ENCODE peak calls at places on chromosomes 1 and 21, in four cellular contexts. One of them, this sample, is unnamed.
A peak's percentile ranks its signal among the peaks of the same experiment; 100 is the strongest.

GRCh38 chr1:111222308-111223125 is 5.0 kb upstream of the CHI3L2 start:
- DNase-seq in breast epithelium: peak; percentile 78
- DNase-seq in HCT116: peak; percentile 70
- DNase-seq in HL-60: peak; percentile 62
- DNase-seq in this sample: no peak

GRCh38 chr1:168893359-168893791 is 164.4 kb upstream of the DPT start:
- DNase-seq in breast epithelium: no peak
- DNase-seq in HCT116: no peak
- DNase-seq in HL-60: no peak
- DNase-seq in this sample: no peak

GRCh38 chr1:150813028-150813707 is 5.1 kb upstream of the CTSK start:
- DNase-seq in breast epithelium: peak; percentile 73
- DNase-seq in HCT116: peak; percentile 16
- DNase-seq in HL-60: no peak
- DNase-seq in this sample: no peak

GRCh38 chr1:109368464-109368863 is 29.3 kb downstream of the SORT1 start:
- DNase-seq in breast epithelium: no peak
- DNase-seq in HCT116: no peak
- DNase-seq in HL-60: no peak
- DNase-seq in this sample: no peak

GRCh38 chr1:198860371-198860770 is 221.5 kb downstream of the PTPRC start:
- DNase-seq in breast epithelium: no peak
- DNase-seq in HCT116: no peak
- DNase-seq in HL-60: no peak
- DNase-seq in this sample: no peak

GRCh38 chr1:204264805-204265204 is 51.0 kb upstream of the GOLT1A start:
- DNase-seq in breast epithelium: no peak
- DNase-seq in HCT116: no peak
- DNase-seq in HL-60: no peak
- DNase-seq in this sample: no peak

GRCh38 chr1:197908695-197909336 is 6.4 kb downstream of the C1orf53 start:
- DNase-seq in breast epithelium: no peak
- DNase-seq in HCT116: no peak
- DNase-seq in HL-60: no peak
- DNase-seq in this sample: no peak

GRCh38 chr1:229597877-229598276 is 28.0 kb downstream of the TAF5L start:
- DNase-seq in breast epithelium: no peak
- DNase-seq in HCT116: no peak
- DNase-seq in HL-60: no peak
- DNase-seq in this sample: no peak

GRCh38 chr1:207815913-207816312 is 64.1 kb downstream of the CD46 start:
- DNase-seq in breast epithelium: no peak
- DNase-seq in HCT116: no peak
- DNase-seq in HL-60: no peak
- DNase-seq in this sample: no peak

GRCh38 chr1:115135681-115136080 is 46.4 kb upstream of the TSPAN2 start:
- DNase-seq in breast epithelium: no peak
- DNase-seq in HCT116: no peak
- DNase-seq in HL-60: no peak
- DNase-seq in this sample: no peak

GRCh38 chr1:8903908-8904650 is 25.6 kb upstream of the ENO1 start:
- DNase-seq in breast epithelium: peak; percentile 81
- DNase-seq in HCT116: no peak
- DNase-seq in HL-60: no peak
- DNase-seq in this sample: no peak

GRCh38 chr1:165501975-165502358 is 41.8 kb upstream of the LRRC52 start:
- DNase-seq in breast epithelium: no peak
- DNase-seq in HCT116: no peak
- DNase-seq in HL-60: no peak
- DNase-seq in this sample: no peak

GRCh38 chr1:206892351-206892984 is 4.8 kb upstream of the IL24 start:
- DNase-seq in breast epithelium: no peak
- DNase-seq in HCT116: no peak
- DNase-seq in HL-60: no peak
- DNase-seq in this sample: no peak

GRCh38 chr21:46253610-46254124 is 25.1 kb upstream of the LSS start:
- DNase-seq in breast epithelium: no peak
- DNase-seq in HCT116: no peak
- DNase-seq in HL-60: peak; percentile 20
- DNase-seq in this sample: no peak

GRCh38 chr1:228918335-228918734 is 183.1 kb downstream of the RHOU start:
- DNase-seq in breast epithelium: no peak
- DNase-seq in HCT116: no peak
- DNase-seq in HL-60: no peak
- DNase-seq in this sample: no peak

GRCh38 chr1:43990271-43991199 is 864 bp upstream of the CCDC24 start:
- DNase-seq in breast epithelium: no peak
- DNase-seq in HCT116: no peak
- DNase-seq in HL-60: no peak
- DNase-seq in this sample: no peak

GRCh38 chr1:30518696-30519095 is 204.7 kb downstream of the MATN1 start:
- DNase-seq in breast epithelium: peak; percentile 34
- DNase-seq in HCT116: no peak
- DNase-seq in HL-60: no peak
- DNase-seq in this sample: no peak

GRCh38 chr1:154847891-154848290 is 22.2 kb downstream of the KCNN3 start:
- DNase-seq in breast epithelium: no peak
- DNase-seq in HCT116: no peak
- DNase-seq in HL-60: no peak
- DNase-seq in this sample: no peak

GRCh38 chr1:30479576-30479975 is 243.8 kb downstream of the MATN1 start:
- DNase-seq in breast epithelium: no peak
- DNase-seq in HCT116: no peak
- DNase-seq in HL-60: no peak
- DNase-seq in this sample: no peak

GRCh38 chr1:243234978-243235657 is 20.0 kb downstream of the CEP170 start:
- DNase-seq in breast epithelium: no peak
- DNase-seq in HCT116: no peak
- DNase-seq in HL-60: no peak
- DNase-seq in this sample: no peak

GRCh38 chr1:205775717-205776056 is 405 bp upstream of the RAB29 start:
- DNase-seq in breast epithelium: no peak
- DNase-seq in HCT116: no peak
- DNase-seq in HL-60: peak; percentile 28
- DNase-seq in this sample: no peak

GRCh38 chr1:152166966-152167365 is 7.9 kb upstream of the RPTN start:
- DNase-seq in breast epithelium: no peak
- DNase-seq in HCT116: no peak
- DNase-seq in HL-60: no peak
- DNase-seq in this sample: no peak

GRCh38 chr1:42017730-42018129 is 99.0 kb upstream of the HIVEP3 start:
- DNase-seq in breast epithelium: no peak
- DNase-seq in HCT116: no peak
- DNase-seq in HL-60: no peak
- DNase-seq in this sample: no peak

GRCh38 chr1:155207578-155208405 is at the start of gene THBS3:
- DNase-seq in breast epithelium: no peak
- DNase-seq in HCT116: no peak
- DNase-seq in HL-60: no peak
- DNase-seq in this sample: no peak

GRCh38 chr21:28421716-28422480 is 570.8 kb downstream of the LTN1 start:
- DNase-seq in breast epithelium: no peak
- DNase-seq in HCT116: no peak
- DNase-seq in HL-60: no peak
- DNase-seq in this sample: no peak

GRCh38 chr1:20375563-20375962 is 84.9 kb downstream of the VWA5B1 start:
- DNase-seq in breast epithelium: no peak
- DNase-seq in HCT116: no peak
- DNase-seq in HL-60: no peak
- DNase-seq in this sample: no peak

GRCh38 chr21:26136686-26137085 is 33.9 kb downstream of the APP start:
- DNase-seq in breast epithelium: no peak
- DNase-seq in HCT116: no peak
- DNase-seq in HL-60: no peak
- DNase-seq in this sample: no peak

GRCh38 chr1:6906783-6907182 is 121.5 kb downstream of the CAMTA1 start:
- DNase-seq in breast epithelium: no peak
- DNase-seq in HCT116: no peak
- DNase-seq in HL-60: no peak
- DNase-seq in this sample: no peak

GRCh38 chr1:55636691-55637090 is 421.5 kb upstream of the USP24 start:
- DNase-seq in breast epithelium: no peak
- DNase-seq in HCT116: no peak
- DNase-seq in HL-60: no peak
- DNase-seq in this sample: no peak

GRCh38 chr1:182484531-182485257 is 34.7 kb downstream of the RGSL1 start:
- DNase-seq in breast epithelium: no peak
- DNase-seq in HCT116: peak; percentile 16
- DNase-seq in HL-60: peak; percentile 99
- DNase-seq in this sample: no peak

GRCh38 chr1:15820478-15820877 is 13.0 kb upstream of the UQCRHL start:
- DNase-seq in breast epithelium: no peak
- DNase-seq in HCT116: no peak
- DNase-seq in HL-60: no peak
- DNase-seq in this sample: no peak

GRCh38 chr1:212030936-212031528 is 4.3 kb downstream of the INTS7 start:
- DNase-seq in breast epithelium: no peak
- DNase-seq in HCT116: peak; percentile 51
- DNase-seq in HL-60: no peak
- DNase-seq in this sample: no peak

GRCh38 chr1:223846668-223847007 is 891 bp upstream of the TP53BP2 start:
- DNase-seq in breast epithelium: no peak
- DNase-seq in HCT116: no peak
- DNase-seq in HL-60: no peak
- DNase-seq in this sample: no peak

GRCh38 chr1:113534875-113535274 is 144.6 kb downstream of the MAGI3 start:
- DNase-seq in breast epithelium: no peak
- DNase-seq in HCT116: no peak
- DNase-seq in HL-60: no peak
- DNase-seq in this sample: no peak
- TF ChIP-seq POLR2AphosphoS5 in breast epithelium: no peak
- TF ChIP-seq POLR2AphosphoS5 in HCT116: no peak
- TF ChIP-seq POLR2AphosphoS5 in HL-60: no peak
- TF ChIP-seq POLR2AphosphoS5 in this sample: no peak

GRCh38 chr21:39006653-39007417 is 176.4 kb downstream of the PSMG1 start:
- DNase-seq in breast epithelium: no peak
- DNase-seq in HCT116: no peak
- DNase-seq in HL-60: no peak
- DNase-seq in this sample: no peak
- H3K4me3 ChIP-seq in breast epithelium: no peak overlapping the region
- H3K4me3 ChIP-seq in HCT116: no peak overlapping the region
- H3K4me3 ChIP-seq in HL-60: no peak overlapping the region
- H3K4me3 ChIP-seq in this sample: no peak overlapping the region

DNA sequence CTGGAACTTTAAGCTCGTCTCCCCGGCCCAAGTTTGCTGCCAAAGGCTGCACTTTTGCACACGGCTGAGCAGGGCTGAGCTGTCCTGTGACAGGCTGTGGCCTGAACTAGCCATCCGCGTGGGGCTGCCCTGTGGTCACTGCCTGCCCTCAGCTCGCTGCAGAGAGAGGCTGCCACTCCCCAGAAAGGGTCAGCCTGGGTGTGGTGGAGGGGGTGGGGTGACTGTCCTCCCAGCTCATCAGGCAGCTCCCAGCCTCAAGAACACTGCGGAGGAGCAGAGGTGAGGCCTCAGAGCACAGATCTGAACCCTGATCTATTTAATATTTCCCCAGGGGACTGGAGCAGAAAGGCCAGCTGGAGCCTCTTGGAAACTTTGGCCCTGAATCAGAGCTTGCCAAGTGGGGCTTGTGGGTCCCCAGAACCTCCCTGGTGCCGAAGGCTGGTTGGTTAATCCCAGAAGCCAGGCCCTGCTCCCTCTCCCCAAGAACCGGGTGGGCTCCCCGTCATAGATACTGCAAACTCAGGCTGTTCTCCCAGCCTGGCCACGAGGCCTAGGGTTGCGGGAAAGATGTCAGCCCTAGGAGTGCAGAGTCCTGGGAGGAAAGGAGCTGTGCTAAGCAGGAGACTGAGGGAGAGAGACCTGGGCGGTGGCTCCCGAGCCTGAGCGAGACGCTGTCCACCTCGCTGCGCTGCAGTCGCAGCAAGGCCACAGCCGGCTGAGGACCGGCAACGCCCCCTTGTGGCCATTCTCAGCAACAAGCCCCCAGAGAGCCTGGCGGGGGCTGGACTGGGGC is 125.1 kb upstream of the IPO9 start:
- DNase-seq in breast epithelium: peak; percentile 84
- DNase-seq in HCT116: peak; percentile 51
- DNase-seq in HL-60: peak; percentile 52
- DNase-seq in this sample: no peak
- TF ChIP-seq POLR2AphosphoS5 in breast epithelium: no peak
- TF ChIP-seq POLR2AphosphoS5 in HCT116: no peak
- TF ChIP-seq POLR2AphosphoS5 in HL-60: no peak
- TF ChIP-seq POLR2AphosphoS5 in this sample: no peak

GRCh38 chr1:18972991-18973390 is 16.5 kb upstream of the IFFO2 start:
- DNase-seq in breast epithelium: no peak
- DNase-seq in HCT116: no peak
- DNase-seq in HL-60: no peak
- DNase-seq in this sample: no peak

GRCh38 chr1:18972531-18972930 is 16.1 kb upstream of the IFFO2 start:
- DNase-seq in breast epithelium: no peak
- DNase-seq in HCT116: no peak
- DNase-seq in HL-60: no peak
- DNase-seq in this sample: no peak

GRCh38 chr1:18974616-18975015 is 18.1 kb upstream of the IFFO2 start:
- DNase-seq in breast epithelium: no peak
- DNase-seq in HCT116: no peak
- DNase-seq in HL-60: no peak
- DNase-seq in this sample: no peak

GRCh38 chr1:18973446-18973955 is 17.0 kb upstream of the IFFO2 start:
- DNase-seq in breast epithelium: no peak
- DNase-seq in HCT116: no peak
- DNase-seq in HL-60: no peak
- DNase-seq in this sample: no peak

GRCh38 chr1:18974005-18974404 is 17.5 kb upstream of the IFFO2 start:
- DNase-seq in breast epithelium: no peak
- DNase-seq in HCT116: no peak
- DNase-seq in HL-60: no peak
- DNase-seq in this sample: no peak
- H3K4me3 ChIP-seq in breast epithelium: no peak overlapping the region
- H3K4me3 ChIP-seq in HCT116: no peak overlapping the region
- H3K4me3 ChIP-seq in HL-60: no peak overlapping the region
- H3K4me3 ChIP-seq in this sample: no peak overlapping the region

DNA sequence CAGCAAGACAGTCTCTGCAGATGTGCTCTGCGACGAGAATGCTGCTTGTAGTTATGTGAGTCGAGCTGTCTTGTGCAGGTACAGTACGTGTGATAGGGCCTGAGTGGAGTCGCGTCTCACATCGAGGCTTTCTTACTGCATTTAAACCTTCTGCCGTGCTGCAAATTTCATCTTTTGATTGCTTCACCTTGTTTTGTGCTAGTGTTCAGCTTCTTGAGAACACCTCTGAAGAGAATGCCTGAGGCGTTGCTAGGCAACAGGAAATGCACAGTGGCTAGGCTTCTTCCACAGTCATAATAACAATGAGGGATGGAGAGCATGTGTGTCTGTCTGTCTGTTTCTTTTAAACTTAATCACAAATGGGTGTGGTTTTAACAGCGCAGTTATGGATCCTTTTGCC is 52.9 kb downstream of the MRPS6 start:
- DNase-seq in breast epithelium: no peak
- DNase-seq in HCT116: no peak
- DNase-seq in HL-60: no peak
- DNase-seq in this sample: no peak
- TF ChIP-seq POLR2AphosphoS5 in breast epithelium: no peak
- TF ChIP-seq POLR2AphosphoS5 in HCT116: no peak
- TF ChIP-seq POLR2AphosphoS5 in HL-60: no peak
- TF ChIP-seq POLR2AphosphoS5 in this sample: no peak

GRCh38 chr1:167473761-167474160 is 44.6 kb downstream of the CD247 start:
- DNase-seq in breast epithelium: no peak
- DNase-seq in HCT116: no peak
- DNase-seq in HL-60: no peak
- DNase-seq in this sample: no peak
- H3K4me3 ChIP-seq in breast epithelium: no peak overlapping the region
- H3K4me3 ChIP-seq in HCT116: no peak overlapping the region
- H3K4me3 ChIP-seq in HL-60: no peak overlapping the region
- H3K4me3 ChIP-seq in this sample: no peak overlapping the region

This sample was measured in vagina.